ENCODE peak calls at places on chromosomes 3 and 15, in six cellular contexts. P, T, W, U, Q and N are unnamed samples.

GRCh38 chr3:194577985-194578905 is 55.0 kb downstream of the TMEM44 start:
- DNase-seq in P (peak; percentile 70), T (peak; percentile 98), W (peak; percentile 25), U (no peak), Q (no peak), N (no peak)

GRCh38 chr3:27666277-27666676 is 55.8 kb downstream of the EOMES start:
- DNase-seq in P (no peak), T (no peak), W (no peak), U (no peak), Q (no peak), N (no peak)

GRCh38 chr15:39564972-39565665 is 15.8 kb upstream of the THBS1 start:
- DNase-seq in P (no peak), T (no peak), W (no peak), U (no peak), Q (no peak), N (no peak)

GRCh38 chr3:107117922-107118576 is 259.2 kb upstream of the CCDC54 start:
- DNase-seq in P (peak; percentile 49), T (peak; percentile 75), W (no peak), U (peak; percentile 68), Q (peak; percentile 58), N (peak; percentile 43)

GRCh38 chr3:189108032-189108431 is 63.7 kb upstream of the TPRG1 start:
- DNase-seq in P (no peak), T (no peak), W (no peak), U (no peak), Q (no peak), N (no peak)

GRCh38 chr3:14598143-14598569 is 53.4 kb upstream of the CCDC174 start:
- DNase-seq in P (no peak), T (peak; percentile 51), W (peak; percentile 25), U (peak; percentile 36), Q (no peak), N (peak; percentile 13)

GRCh38 chr3:111885578-111885977 is 26.5 kb downstream of the PHLDB2 start:
- DNase-seq in P (no peak), T (peak; percentile 15), W (no peak), U (no peak), Q (no peak), N (no peak)

GRCh38 chr3:197520311-197521276 is 35.2 kb downstream of the BDH1 start:
- DNase-seq in P (peak; percentile 31), T (peak; percentile 44), W (no peak), U (peak; percentile 63), Q (no peak), N (no peak)

GRCh38 chr15:99177679-99178078 is 71.7 kb downstream of the TTC23 start:
- DNase-seq in P (no peak), T (no peak), W (no peak), U (no peak), Q (no peak), N (no peak)

GRCh38 chr15:50774450-50774849 is 8.9 kb upstream of the SPPL2A start:
- DNase-seq in P (no peak), T (peak; percentile 9), W (no peak), U (no peak), Q (no peak), N (no peak)

GRCh38 chr3:43105224-43105596 is 669 bp downstream of the POMGNT2 start:
- DNase-seq in P (no peak), T (peak; percentile 6), W (no peak), U (peak; percentile 18), Q (no peak), N (no peak)

GRCh38 chr3:7520059-7520458 is 659.1 kb downstream of the GRM7 start:
- DNase-seq in P (no peak), T (no peak), W (no peak), U (no peak), Q (no peak), N (no peak)

GRCh38 chr15:95300958-95301357 is 1029.5 kb upstream of the NR2F2 start:
- DNase-seq in P (no peak), T (peak; percentile 26), W (no peak), U (no peak), Q (no peak), N (no peak)

GRCh38 chr3:15755780-15756179 is 42.0 kb downstream of the ANKRD28 start:
- DNase-seq in P (no peak), T (no peak), W (no peak), U (no peak), Q (no peak), N (no peak)

GRCh38 chr3:70736009-70736408 is 423.6 kb upstream of the MDFIC2 start:
- DNase-seq in P (no peak), T (peak; percentile 10), W (no peak), U (no peak), Q (no peak), N (no peak)

GRCh38 chr15:72313448-72313840 is 6.5 kb downstream of the CELF6 start:
- DNase-seq in P (no peak), T (no peak), W (no peak), U (no peak), Q (no peak), N (no peak)

GRCh38 chr3:153111056-153111455 is 51.0 kb upstream of the RAP2B start:
- DNase-seq in P (no peak), T (no peak), W (no peak), U (no peak), Q (no peak), N (no peak)

GRCh38 chr3:60047426-60048200 is 997.8 kb upstream of the CFAP20DC start:
- DNase-seq in P (no peak), T (no peak), W (no peak), U (no peak), Q (no peak), N (no peak)

GRCh38 chr15:68176601-68177000 is 28.5 kb downstream of the CALML4 start:
- DNase-seq in P (no peak), T (no peak), W (no peak), U (no peak), Q (no peak), N (no peak)

GRCh38 chr3:127598841-127599570 is 795 bp downstream of the MCM2 start:
- DNase-seq in P (no peak), T (no peak), W (no peak), U (no peak), Q (no peak), N (no peak)

GRCh38 chr3:70245746-70246525 is 66.5 kb downstream of the MDFIC2 start:
- DNase-seq in P (no peak), T (no peak), W (no peak), U (no peak), Q (no peak), N (no peak)

GRCh38 chr3:44861412-44862220 is at the start of gene TMEM42:
- DNase-seq in P (peak; percentile 56), T (peak; percentile 90), W (peak; percentile 82), U (peak; percentile 90), Q (peak; percentile 88), N (peak; percentile 79)

GRCh38 chr15:78108300-78109084 is 16.1 kb downstream of the SH2D7 start:
- DNase-seq in P (peak; percentile 40), T (peak; percentile 87), W (peak; percentile 72), U (peak; percentile 67), Q (peak; percentile 83), N (peak; percentile 71)

GRCh38 chr3:129822679-129823078 is 70.8 kb downstream of the TMCC1 start:
- DNase-seq in P (no peak), T (no peak), W (no peak), U (no peak), Q (no peak), N (no peak)

GRCh38 chr3:98329392-98330124 is 24.1 kb upstream of the OR5K4 start:
- DNase-seq in P (peak; percentile 6), T (peak; percentile 65), W (peak; percentile 36), U (peak; percentile 44), Q (peak; percentile 18), N (peak; percentile 6)

GRCh38 chr3:163450684-163451083 is 1627.6 kb downstream of the SI start:
- DNase-seq in P (no peak), T (no peak), W (no peak), U (no peak), Q (no peak), N (no peak)

GRCh38 chr3:194685723-194686413 is at the start of gene FAM43A:
- DNase-seq in P (peak; percentile 77), T (peak; percentile 93), W (peak; percentile 70), U (peak; percentile 75), Q (peak; percentile 96), N (peak; percentile 91)

GRCh38 chr15:69304176-69304533 is 5.4 kb downstream of the PAQR5 start:
- DNase-seq in P (peak; percentile 55), T (peak; percentile 85), W (no peak), U (no peak), Q (no peak), N (peak; percentile 61)

GRCh38 chr3:101170806-101171558 is 149.4 kb downstream of the IMPG2 start:
- DNase-seq in P (no peak), T (no peak), W (no peak), U (no peak), Q (no peak), N (no peak)

GRCh38 chr3:177279118-177279815 is 82.0 kb upstream of the TBL1XR1 start:
- DNase-seq in P (no peak), T (no peak), W (no peak), U (no peak), Q (no peak), N (no peak)

GRCh38 chr3:157606392-157607197 is 103.4 kb upstream of the VEPH1 start:
- DNase-seq in P (peak; percentile 32), T (peak; percentile 85), W (peak; percentile 46), U (peak; percentile 51), Q (peak; percentile 46), N (peak; percentile 39)

GRCh38 chr15:78242128-78242527 is 7.8 kb upstream of the ACSBG1 start:
- DNase-seq in P (no peak), T (peak; percentile 39), W (no peak), U (no peak), Q (no peak), N (no peak)